ENCODE peak calls at places on chromosomes 6 and 20, in eight cellular contexts. F is ovary, M is AG04450, H is neuronal stem cell, X is breast epithelium, N is body of pancreas, V is hepatocyte, K is cardiac muscle cell. J is an unnamed sample.

GRCh38 chr6:137122612-137123011 is 50.8 kb downstream of the IL22RA2 start:
- DNase-seq in F (no peak), M (no peak), H (no peak), X (no peak), N (no peak), V (no peak), K (no peak), J (no peak)

GRCh38 chr6:11358904-11359840 is 126.7 kb upstream of the NEDD9 start:
- DNase-seq in F (no peak), M (no peak), H (no peak), X (no peak), N (no peak), V (peak; percentile 34), K (peak; percentile 45), J (no peak)

GRCh38 chr6:109031416-109031815 is 63.2 kb downstream of the SESN1 start:
- DNase-seq in F (no peak), M (no peak), H (no peak), X (no peak), N (no peak), V (no peak), K (no peak), J (no peak)

GRCh38 chr6:14734416-14735340 is 511.2 kb upstream of the JARID2 start:
- DNase-seq in F (no peak), M (no peak), H (no peak), X (no peak), N (no peak), V (no peak), K (peak; percentile 81), J (no peak)

GRCh38 chr20:48630342-48631075 is 197.3 kb downstream of the PREX1 start:
- DNase-seq in F (no peak), M (no peak), H (no peak), X (no peak), N (no peak), V (no peak), K (no peak), J (no peak)

GRCh38 chr6:123829302-123829953 is 25.8 kb downstream of the NKAIN2 start:
- DNase-seq in F (no peak), M (no peak), H (no peak), X (no peak), N (no peak), V (no peak), K (peak; percentile 63), J (no peak)

GRCh38 chr20:25016471-25016870 is 23.9 kb upstream of the APMAP start:
- DNase-seq in F (no peak), M (no peak), H (no peak), X (peak; percentile 12), N (peak; percentile 6), V (no peak), K (no peak), J (no peak)

GRCh38 chr6:136866872-136867416 is 44.6 kb downstream of the PEX7 start:
- DNase-seq in F (no peak), M (no peak), H (no peak), X (no peak), N (no peak), V (no peak), K (peak; percentile 58), J (no peak)

GRCh38 chr6:87700729-87701675 is 1.0 kb downstream of the AKIRIN2 start:
- DNase-seq in F (peak; percentile 42), M (no peak), H (peak; percentile 39), X (no peak), N (peak; percentile 35), V (peak; percentile 71), K (peak; percentile 51), J (no peak)

GRCh38 chr20:13338999-13339411 is 117.9 kb downstream of the ISM1 start:
- DNase-seq in F (no peak), M (no peak), H (no peak), X (no peak), N (no peak), V (peak; percentile 56), K (no peak), J (no peak)

GRCh38 chr20:51554538-51555165 is 12.1 kb upstream of the NFATC2 start:
- DNase-seq in F (no peak), M (no peak), H (no peak), X (no peak), N (no peak), V (no peak), K (peak; percentile 34), J (no peak)

GRCh38 chr6:25439368-25439767 is 160.2 kb downstream of the CARMIL1 start:
- DNase-seq in F (no peak), M (no peak), H (no peak), X (no peak), N (no peak), V (no peak), K (no peak), J (no peak)

GRCh38 chr6:146997062-146997461 is 207.2 kb upstream of the STXBP5 start:
- DNase-seq in F (no peak), M (peak; percentile 51), H (no peak), X (no peak), N (no peak), V (no peak), K (peak; percentile 69), J (no peak)

GRCh38 chr6:18551228-18551627 is 164.1 kb downstream of the RNF144B start:
- DNase-seq in F (no peak), M (peak; percentile 29), H (no peak), X (no peak), N (no peak), V (no peak), K (peak; percentile 74), J (no peak)

GRCh38 chr20:58839991-58840747 is 10.5 kb downstream of the GNAS-AS1 start:
- DNase-seq in F (no peak), M (no peak), H (no peak), X (no peak), N (no peak), V (no peak), K (no peak), J (no peak)

GRCh38 chr20:45450097-45450818 is 19.3 kb upstream of the WFDC2 start:
- DNase-seq in F (no peak), M (no peak), H (no peak), X (no peak), N (peak; percentile 30), V (peak; percentile 76), K (peak; percentile 72), J (no peak)

GRCh38 chr6:150327117-150327774 is 41.6 kb upstream of the IYD start:
- DNase-seq in F (no peak), M (no peak), H (no peak), X (no peak), N (no peak), V (no peak), K (no peak), J (no peak)

DNA sequence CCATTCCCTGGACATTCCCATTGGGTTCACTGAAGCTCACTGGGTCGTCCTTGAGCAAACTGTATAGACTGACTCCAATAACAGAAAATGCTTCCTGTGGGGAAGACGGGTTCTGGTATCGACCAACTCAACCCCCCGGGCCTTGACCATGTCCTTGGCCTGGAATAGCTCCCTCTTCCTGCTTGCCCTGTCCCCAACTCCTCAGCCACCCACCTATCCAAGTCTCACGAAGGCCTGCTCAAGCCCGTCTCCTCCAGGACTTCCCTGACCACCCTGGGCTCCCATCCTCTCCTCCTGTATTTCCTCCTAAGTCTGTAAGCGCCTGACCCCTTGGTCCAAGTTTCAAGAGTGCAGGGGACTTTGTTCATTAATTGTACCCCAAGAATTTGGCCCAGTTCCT is 2.8 kb upstream of the HMGA1 start:
- DNase-seq in F (peak; percentile 14), M (no peak), H (no peak), X (no peak), N (no peak), V (no peak), K (no peak), J (no peak)
- H3K27ac ChIP-seq in F (no peak overlapping the region), M (no peak overlapping the region), H (peak overlapping the region; percentile 94), X (no peak overlapping the region), N (no peak overlapping the region), V (peak overlapping the region; percentile 96), K (peak overlapping the region; percentile 95), J (peak overlapping the region; percentile 49)

DNA sequence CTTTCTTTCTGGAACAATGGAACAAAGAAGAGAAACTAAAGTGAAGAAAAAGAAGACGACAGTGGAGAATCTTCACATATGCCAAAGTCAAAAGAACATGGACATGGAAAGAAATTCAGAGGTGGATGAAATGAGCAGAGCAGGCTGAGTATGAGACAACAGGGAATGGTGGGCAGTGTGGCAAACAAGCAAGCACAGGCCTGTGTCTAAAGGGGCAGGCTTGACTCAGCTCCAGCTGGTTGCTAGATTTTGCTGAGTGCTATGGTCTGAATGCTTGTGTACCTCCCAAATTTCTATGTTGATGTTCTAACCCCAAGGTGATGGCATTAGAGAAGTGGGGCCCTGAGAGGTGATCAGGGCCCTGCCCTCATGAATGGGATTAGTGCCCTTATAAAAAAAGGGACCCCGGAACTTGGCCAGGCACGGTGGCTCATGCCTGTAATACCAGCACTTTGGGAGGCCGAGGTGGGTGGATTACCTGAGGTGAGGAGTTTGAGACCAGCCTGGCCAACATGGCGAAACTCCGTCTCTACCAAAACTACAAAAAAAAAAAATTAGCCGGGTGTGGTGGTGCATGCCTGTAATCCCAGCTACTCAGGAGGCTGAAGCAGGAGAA is 49.6 kb downstream of the ZMYND8 start:
- DNase-seq in F (no peak), M (no peak), H (no peak), X (no peak), N (no peak), V (no peak), K (no peak), J (no peak)
- H3K27ac ChIP-seq in F (no peak overlapping the region), M (no peak overlapping the region), H (no peak overlapping the region), X (no peak overlapping the region), N (no peak overlapping the region), V (no peak overlapping the region), K (no peak overlapping the region), J (no peak overlapping the region)

GRCh38 chr6:145263807-145264206 is 471.5 kb downstream of the EPM2A start:
- DNase-seq in F (no peak), M (no peak), H (no peak), X (no peak), N (no peak), V (no peak), K (no peak), J (no peak)
- H3K27ac ChIP-seq in F (no peak overlapping the region), M (no peak overlapping the region), H (no peak overlapping the region), X (no peak overlapping the region), N (no peak overlapping the region), V (no peak overlapping the region), K (no peak overlapping the region), J (no peak overlapping the region)

GRCh38 chr6:79993012-79993910 is 11.2 kb upstream of the TTK start:
- DNase-seq in F (no peak), M (no peak), H (no peak), X (no peak), N (no peak), V (no peak), K (no peak), J (no peak)

GRCh38 chr6:80001337-80001736 is 3.1 kb upstream of the TTK start:
- DNase-seq in F (no peak), M (no peak), H (no peak), X (no peak), N (no peak), V (no peak), K (no peak), J (no peak)

GRCh38 chr6:79993911-79994309 is 10.5 kb upstream of the TTK start:
- DNase-seq in F (no peak), M (no peak), H (no peak), X (no peak), N (no peak), V (no peak), K (no peak), J (no peak)

DNA sequence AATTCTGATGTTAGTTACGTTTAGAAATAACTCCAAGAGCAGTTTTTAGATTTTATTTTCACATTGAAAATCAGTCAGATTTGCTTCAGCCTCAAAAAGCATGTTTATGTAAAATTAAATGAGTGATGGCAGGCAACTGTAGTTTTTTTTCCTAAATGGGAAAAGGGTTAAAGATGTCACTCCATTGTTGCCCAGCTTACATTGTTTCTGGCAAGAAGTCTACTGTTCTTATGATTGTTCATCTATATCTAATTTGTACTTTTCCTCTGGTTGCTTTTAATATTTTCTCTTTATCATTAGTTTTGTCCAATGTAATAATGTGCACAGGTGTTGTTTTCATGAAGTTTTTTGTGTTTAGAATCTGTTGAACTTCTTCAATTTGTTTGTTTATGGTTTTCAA is 6.7 kb upstream of the TTK start:
- DNase-seq in F (no peak), M (no peak), H (no peak), X (no peak), N (no peak), V (no peak), K (no peak), J (no peak)
- H3K27ac ChIP-seq in F (no peak overlapping the region), M (no peak overlapping the region), H (no peak overlapping the region), X (no peak overlapping the region), N (no peak overlapping the region), V (no peak overlapping the region), K (no peak overlapping the region), J (no peak overlapping the region)